ENCODE peak calls at places on chromosomes 5 and 9, in seven cellular contexts. A, L, S, T, F, K and W are unnamed samples.

GRCh38 chr9:2729003-2729402 is 11.7 kb downstream of the KCNV2 start:
- DNase-seq in A (no peak), L (no peak), S (no peak), T (peak), F (no peak), K (peak), W (no peak)

GRCh38 chr5:109318455-109319108 is 91.2 kb downstream of the PJA2 start:
- DNase-seq in A (no peak), L (no peak), S (no peak), T (no peak), F (no peak), K (no peak), W (no peak)

GRCh38 chr5:179902763-179903158 is 4.9 kb downstream of the TBC1D9B start:
- DNase-seq in A (no peak), L (no peak), S (no peak), T (no peak), F (no peak), K (no peak), W (no peak)

GRCh38 chr9:104386425-104387069 is 117.5 kb upstream of the OR13F1 start:
- DNase-seq in A (peak), L (no peak), S (no peak), T (peak), F (no peak), K (peak), W (no peak)

GRCh38 chr5:55600536-55601208 is 65.9 kb upstream of the PLPP1 start:
- DNase-seq in A (peak), L (no peak), S (no peak), T (peak), F (no peak), K (no peak), W (no peak)

GRCh38 chr9:92726971-92727715 is 37.5 kb downstream of the BICD2 start:
- DNase-seq in A (peak), L (no peak), S (peak), T (peak), F (no peak), K (no peak), W (no peak)

GRCh38 chr5:26009742-26010141 is 1028.6 kb downstream of the CDH9 start:
- DNase-seq in A (no peak), L (no peak), S (no peak), T (no peak), F (no peak), K (no peak), W (no peak)

GRCh38 chr9:81879501-81879916 is 48.7 kb upstream of the SPATA31D4 start:
- DNase-seq in A (no peak), L (no peak), S (no peak), T (no peak), F (no peak), K (no peak), W (no peak)

GRCh38 chr9:85610074-85610855 is 131.5 kb downstream of the AGTPBP1 start:
- DNase-seq in A (peak), L (no peak), S (no peak), T (peak), F (peak), K (peak), W (no peak)

GRCh38 chr9:92094655-92095054 is 20.6 kb downstream of the SPTLC1 start:
- DNase-seq in A (no peak), L (no peak), S (no peak), T (no peak), F (no peak), K (no peak), W (no peak)

GRCh38 chr5:143400541-143401252 is 2.8 kb downstream of the NR3C1 start:
- DNase-seq in A (peak), L (no peak), S (no peak), T (peak), F (no peak), K (peak), W (no peak)

GRCh38 chr9:125953314-125954019 is 206.3 kb downstream of the PBX3 start:
- DNase-seq in A (no peak), L (no peak), S (no peak), T (no peak), F (no peak), K (no peak), W (no peak)

GRCh38 chr5:175378444-175379028 is 65.4 kb downstream of the DRD1 start:
- DNase-seq in A (no peak), L (no peak), S (no peak), T (peak), F (no peak), K (peak), W (no peak)

GRCh38 chr9:84322830-84323229 is 17.7 kb downstream of the SLC28A3 start:
- DNase-seq in A (no peak), L (no peak), S (no peak), T (peak), F (no peak), K (peak), W (no peak)

GRCh38 chr5:143576721-143577484 is 173.4 kb upstream of the NR3C1 start:
- DNase-seq in A (no peak), L (no peak), S (no peak), T (peak), F (no peak), K (peak), W (peak)

GRCh38 chr5:63306909-63307308 is 655.3 kb downstream of the HTR1A start:
- DNase-seq in A (no peak), L (no peak), S (no peak), T (no peak), F (no peak), K (no peak), W (no peak)

GRCh38 chr5:173715607-173716006 is 99.2 kb upstream of the BOD1 start:
- DNase-seq in A (no peak), L (no peak), S (no peak), T (peak), F (no peak), K (no peak), W (no peak)

GRCh38 chr5:50722223-50722622 is 55.8 kb downstream of the PARP8 start:
- DNase-seq in A (no peak), L (no peak), S (no peak), T (no peak), F (no peak), K (no peak), W (no peak)

GRCh38 chr5:14806452-14806851 is 65.1 kb downstream of the ANKH start:
- DNase-seq in A (no peak), L (no peak), S (no peak), T (peak), F (no peak), K (no peak), W (no peak)

GRCh38 chr5:135236187-135236835 is 162.7 kb downstream of the MACROH2A1 start:
- DNase-seq in A (no peak), L (peak), S (peak), T (no peak), F (no peak), K (no peak), W (no peak)

GRCh38 chr9:7615344-7615743 is 184.2 kb downstream of the DMAC1 start:
- DNase-seq in A (no peak), L (no peak), S (no peak), T (no peak), F (no peak), K (no peak), W (no peak)

GRCh38 chr9:134267305-134268265 is 58.7 kb upstream of the RXRA start:
- DNase-seq in A (no peak), L (no peak), S (no peak), T (no peak), F (no peak), K (no peak), W (no peak)

GRCh38 chr5:90264930-90265857 is 144.4 kb downstream of the CETN3 start:
- DNase-seq in A (peak), L (peak), S (peak), T (peak), F (peak), K (peak), W (peak)

GRCh38 chr5:10580531-10581423 is 16.9 kb downstream of the ANKRD33B start:
- DNase-seq in A (no peak), L (no peak), S (no peak), T (no peak), F (no peak), K (no peak), W (no peak)

GRCh38 chr5:16464664-16465543 is 696 bp downstream of the ZNF622 start:
- DNase-seq in A (peak), L (no peak), S (peak), T (peak), F (no peak), K (no peak), W (no peak)

GRCh38 chr5:159186319-159186718 is 23.0 kb downstream of the RNF145 start:
- DNase-seq in A (no peak), L (no peak), S (no peak), T (no peak), F (no peak), K (peak), W (no peak)

GRCh38 chr9:78386746-78387145 is 89.8 kb downstream of the PSAT1 start:
- DNase-seq in A (no peak), L (no peak), S (no peak), T (no peak), F (no peak), K (no peak), W (no peak)

GRCh38 chr5:96753848-96754247 is 53.9 kb downstream of the ERAP1 start:
- DNase-seq in A (no peak), L (no peak), S (no peak), T (no peak), F (no peak), K (no peak), W (no peak)

GRCh38 chr5:36060516-36060885 is 6.2 kb downstream of the UGT3A2 start:
- DNase-seq in A (peak), L (no peak), S (no peak), T (no peak), F (no peak), K (no peak), W (no peak)

GRCh38 chr9:14344846-14345585 is 31.1 kb upstream of the NFIB start:
- DNase-seq in A (no peak), L (no peak), S (no peak), T (no peak), F (no peak), K (no peak), W (no peak)

GRCh38 chr5:79640571-79641055 is 28.4 kb downstream of the TENT2 start:
- DNase-seq in A (no peak), L (no peak), S (no peak), T (peak), F (no peak), K (no peak), W (no peak)

GRCh38 chr5:36688722-36689121 is 82.3 kb downstream of the SLC1A3 start:
- DNase-seq in A (peak), L (no peak), S (no peak), T (no peak), F (no peak), K (no peak), W (no peak)

GRCh38 chr5:151023651-151024050 is 3.3 kb downstream of the GPX3 start:
- DNase-seq in A (no peak), L (peak), S (no peak), T (peak), F (no peak), K (peak), W (no peak)

GRCh38 chr5:79464695-79465332 is 49.1 kb downstream of the HOMER1 start:
- DNase-seq in A (peak), L (no peak), S (no peak), T (peak), F (no peak), K (peak), W (no peak)

GRCh38 chr9:3386753-3387152 is 139.0 kb downstream of the RFX3 start:
- DNase-seq in A (no peak), L (no peak), S (no peak), T (no peak), F (no peak), K (peak), W (no peak)

GRCh38 chr9:116897181-116897580 is 210.1 kb downstream of the TRIM32 start:
- DNase-seq in A (no peak), L (no peak), S (no peak), T (no peak), F (no peak), K (no peak), W (no peak)

GRCh38 chr5:171721469-171721868 is 64.1 kb upstream of the SMIM23 start:
- DNase-seq in A (no peak), L (no peak), S (no peak), T (no peak), F (no peak), K (no peak), W (peak)

GRCh38 chr5:64570395-64570996 is 64.7 kb downstream of the RGS7BP start:
- DNase-seq in A (no peak), L (no peak), S (no peak), T (no peak), F (no peak), K (no peak), W (no peak)

GRCh38 chr5:157612071-157612476 is 36.5 kb upstream of the ADAM19 start:
- DNase-seq in A (no peak), L (no peak), S (no peak), T (peak), F (no peak), K (peak), W (no peak)

GRCh38 chr9:133731876-133732321 is 6.3 kb downstream of the SARDH start:
- DNase-seq in A (peak), L (peak), S (no peak), T (peak), F (no peak), K (peak), W (no peak)

GRCh38 chr9:136099547-136099946 is 4.5 kb upstream of the NACC2 start:
- DNase-seq in A (no peak), L (no peak), S (no peak), T (no peak), F (no peak), K (no peak), W (no peak)
- TF ChIP-seq CTCF in A (no peak), L (no peak), S (no peak), T (no peak), F (no peak), K (no peak), W (no peak)

GRCh38 chr5:178234753-178235599 is 2.4 kb upstream of the PHYKPL start:
- DNase-seq in A (peak), L (peak), S (peak), T (peak), F (peak), K (peak), W (peak)
- TF ChIP-seq CTCF in A (peak), L (no peak), S (peak), T (peak), F (peak), K (peak), W (peak)

DNA sequence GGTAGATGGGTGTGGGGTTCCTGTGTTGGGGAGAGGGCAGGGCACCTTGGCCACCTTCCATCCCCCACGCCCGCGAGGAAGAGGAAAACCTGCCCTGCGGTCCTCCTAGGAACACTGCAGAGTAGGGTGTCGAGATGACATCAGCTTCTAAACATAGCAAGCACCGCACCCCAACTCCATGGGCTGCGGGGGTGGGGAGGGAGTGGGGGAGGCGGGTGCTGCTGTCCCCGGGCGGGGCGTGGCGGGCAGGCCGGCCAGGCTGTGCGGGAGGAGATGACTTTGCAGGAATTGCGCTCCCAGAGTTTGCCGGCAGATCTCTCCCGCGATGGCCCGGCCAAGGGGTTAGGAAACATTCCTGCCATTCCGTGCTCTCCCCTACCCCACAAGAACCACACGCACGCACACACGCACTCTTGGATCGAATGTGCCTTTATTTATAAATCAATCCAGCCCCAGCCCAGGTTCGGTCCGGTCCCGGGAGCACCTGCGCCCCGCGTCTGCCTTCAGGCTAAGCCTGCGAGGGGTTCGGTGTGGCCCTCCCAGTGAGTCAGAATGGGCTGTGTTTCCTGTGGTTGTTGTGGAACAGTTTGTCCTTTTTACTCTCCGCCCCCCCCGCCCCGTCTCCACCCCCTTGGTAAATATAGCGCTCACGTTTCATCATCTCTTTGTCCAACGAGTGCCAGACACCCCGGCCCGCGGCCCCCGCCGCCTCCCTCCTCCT is 5.2 kb upstream of the KLF9 start:
- DNase-seq in A (peak), L (peak), S (peak), T (peak), F (peak), K (peak), W (peak)
- TF ChIP-seq CTCF in A (no peak), L (no peak), S (no peak), T (no peak), F (no peak), K (peak), W (no peak)

GRCh38 chr9:1726993-1727759 is 288.0 kb upstream of the SMARCA2 start:
- DNase-seq in A (no peak), L (no peak), S (no peak), T (no peak), F (no peak), K (no peak), W (no peak)
- TF ChIP-seq CTCF in A (peak), L (no peak), S (peak), T (no peak), F (no peak), K (no peak), W (no peak)

GRCh38 chr5:81192351-81192750 is 40.8 kb upstream of the CKMT2 start:
- DNase-seq in A (no peak), L (no peak), S (no peak), T (no peak), F (no peak), K (no peak), W (no peak)
- TF ChIP-seq CTCF in A (no peak), L (no peak), S (no peak), T (no peak), F (no peak), K (no peak), W (no peak)

GRCh38 chr5:156149203-156149602 is 177.8 kb upstream of the SGCD start:
- DNase-seq in A (no peak), L (no peak), S (no peak), T (no peak), F (no peak), K (no peak), W (no peak)
- TF ChIP-seq CTCF in A (no peak), L (no peak), S (no peak), T (no peak), F (no peak), K (no peak), W (no peak)

GRCh38 chr5:169757016-169757415 is 119.9 kb downstream of the DOCK2 start:
- DNase-seq in A (no peak), L (no peak), S (no peak), T (no peak), F (no peak), K (no peak), W (no peak)

GRCh38 chr5:169751490-169751889 is 114.4 kb downstream of the DOCK2 start:
- DNase-seq in A (no peak), L (no peak), S (no peak), T (no peak), F (no peak), K (peak), W (no peak)

GRCh38 chr5:169756071-169756765 is 119.1 kb downstream of the DOCK2 start:
- DNase-seq in A (no peak), L (no peak), S (no peak), T (no peak), F (no peak), K (no peak), W (no peak)

GRCh38 chr5:169754737-169755136 is 117.7 kb downstream of the DOCK2 start:
- DNase-seq in A (no peak), L (no peak), S (no peak), T (no peak), F (no peak), K (no peak), W (no peak)

DNA sequence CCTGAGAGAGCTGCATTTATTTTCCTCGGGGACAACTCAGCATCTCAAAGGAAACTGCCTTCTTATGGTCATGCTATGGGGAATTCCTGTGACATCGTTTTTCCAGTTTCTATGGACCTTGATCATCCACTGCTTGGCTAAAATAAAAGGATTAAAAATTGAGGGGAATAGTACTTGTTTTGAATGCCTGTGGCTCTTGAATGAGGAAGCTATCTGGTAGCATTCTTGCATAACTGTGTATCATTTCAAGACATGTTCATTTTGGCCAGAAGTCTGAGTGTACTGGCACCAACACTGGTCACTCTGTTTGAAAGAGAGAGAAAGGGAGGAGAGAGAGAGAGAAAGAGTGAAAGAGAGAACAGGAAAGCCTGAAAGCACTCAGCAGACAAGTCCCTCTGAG is 116.7 kb downstream of the DOCK2 start:
- DNase-seq in A (no peak), L (no peak), S (no peak), T (peak), F (no peak), K (peak), W (no peak)
- TF ChIP-seq CTCF in A (no peak), L (no peak), S (no peak), T (no peak), F (no peak), K (no peak), W (no peak)

DNA sequence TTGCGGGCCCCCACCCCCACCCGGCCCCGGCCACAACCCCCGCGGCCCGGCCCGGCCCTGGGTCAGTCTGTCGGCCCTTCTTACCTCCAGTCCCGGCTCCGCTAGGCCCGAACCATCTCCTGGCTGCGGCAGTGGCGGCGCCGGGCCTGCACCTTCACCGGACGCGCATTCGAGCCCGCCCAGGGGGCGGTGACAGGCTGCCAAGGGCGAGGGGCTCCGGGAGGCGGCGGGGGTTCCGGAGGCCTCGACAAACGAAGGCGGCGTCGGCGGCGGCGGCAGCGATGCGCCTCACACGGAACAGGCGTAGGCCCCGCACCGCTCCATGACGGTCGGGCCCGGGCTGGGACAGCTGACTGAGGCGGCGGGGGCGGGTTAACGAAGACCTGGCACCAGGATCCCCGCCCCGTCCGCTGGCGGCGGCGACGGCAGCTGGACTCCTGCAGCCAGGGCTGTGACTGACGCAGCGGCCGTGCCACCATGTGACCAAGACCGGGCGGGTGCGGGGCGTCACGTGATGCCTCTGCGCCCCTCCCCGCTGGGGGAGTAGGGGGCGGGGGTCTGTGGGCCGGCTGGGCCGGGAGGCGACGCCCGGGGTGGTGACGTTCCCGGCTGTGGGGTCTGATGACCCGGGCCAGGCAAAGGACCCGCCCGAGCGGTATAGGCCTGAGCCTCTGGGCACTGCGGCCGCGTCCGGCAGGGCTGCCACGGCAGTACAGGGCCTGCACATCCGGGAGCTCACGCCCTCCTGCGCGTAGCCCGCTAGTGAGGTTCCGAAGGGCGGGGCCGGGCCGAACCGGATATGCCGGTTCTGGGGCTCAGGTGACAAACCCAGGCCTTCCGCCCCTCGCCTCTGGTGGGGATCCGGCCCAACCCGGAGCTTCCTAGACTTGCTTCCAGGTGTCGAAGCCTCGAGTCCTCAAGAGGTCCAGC is at the start of gene AFF4:
- DNase-seq in A (peak), L (peak), S (peak), T (peak), F (peak), K (peak), W (peak)
- TF ChIP-seq CTCF in A (no peak), L (no peak), S (no peak), T (no peak), F (no peak), K (no peak), W (no peak)